ENCODE peak calls at places on chromosomes 13 and 19, in four cellular contexts. E is right lobe of liver, D is heart left ventricle, F is mesendoderm. G is an unnamed sample. For H3K4me1, the result is how much of the 10 kb centered on the place peaks cover.

GRCh38 chr13:35732565-35732964 is 256.1 kb upstream of the MAB21L1 start:
- DNase-seq in E (no peak), D (peak), F (no peak), G (no peak)

GRCh38 chr13:76884571-76885202 is 1.5 kb downstream of the KCTD12 start:
- DNase-seq in E (no peak), D (peak), F (no peak), G (no peak)

GRCh38 chr19:36819130-36819630 is 19.0 kb downstream of the ZNF790 start:
- DNase-seq in E (no peak), D (no peak), F (peak), G (no peak)

GRCh38 chr13:44605275-44605674 is 29.1 kb upstream of the TSC22D1 start:
- DNase-seq in E (no peak), D (no peak), F (no peak), G (no peak)

GRCh38 chr19:45164577-45165335 is 4.0 kb upstream of the NKPD1 start:
- DNase-seq in E (no peak), D (peak), F (peak), G (peak)

GRCh38 chr19:41219924-41220567 is 1.0 kb downstream of the AXL start:
- DNase-seq in E (no peak), D (peak), F (peak), G (peak)

GRCh38 chr13:112001571-112001970 is 65.4 kb upstream of the SOX1 start:
- DNase-seq in E (no peak), D (no peak), F (no peak), G (no peak)

GRCh38 chr13:60397693-60398437 is 845 bp downstream of the TDRD3 start:
- DNase-seq in E (peak), D (peak), F (peak), G (peak)

GRCh38 chr19:45733160-45733810 is at the start of gene MEIOSIN:
- DNase-seq in E (no peak), D (no peak), F (no peak), G (no peak)

GRCh38 chr19:48659768-48660167 is 13.0 kb downstream of the NTN5 start:
- DNase-seq in E (no peak), D (no peak), F (no peak), G (no peak)

DNA sequence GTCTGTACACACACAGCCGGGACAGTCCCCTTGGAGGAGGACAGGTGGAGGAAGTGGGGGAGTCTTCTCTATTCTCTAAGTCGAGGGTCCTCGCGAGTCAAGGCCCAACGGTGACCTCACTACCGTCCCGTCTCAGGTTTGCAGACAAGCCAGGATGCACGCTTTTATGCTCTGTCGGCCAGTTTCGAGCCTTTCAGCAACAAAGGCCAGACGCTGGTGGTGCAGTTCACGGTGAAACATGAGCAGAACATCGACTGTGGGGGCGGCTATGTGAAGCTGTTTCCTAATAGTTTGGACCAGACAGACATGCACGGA is 840 bp downstream of the CALR start:
- DNase-seq in E (peak), D (no peak), F (peak), G (peak)
- H3K4me1 ChIP-seq in E (under half), D (under half), F (under half), G (under half)

GRCh38 chr19:19632661-19633060 is 4.6 kb upstream of the LPAR2 start:
- DNase-seq in E (no peak), D (no peak), F (no peak), G (no peak)

GRCh38 chr19:19634516-19635312 is 6.7 kb upstream of the LPAR2 start:
- DNase-seq in E (no peak), D (no peak), F (no peak), G (no peak)

GRCh38 chr19:19636573-19636972 is 6.9 kb downstream of the GMIP start:
- DNase-seq in E (no peak), D (peak), F (no peak), G (no peak)

GRCh38 chr19:19635313-19635702 is 7.3 kb upstream of the LPAR2 start:
- DNase-seq in E (no peak), D (no peak), F (no peak), G (no peak)

DNA sequence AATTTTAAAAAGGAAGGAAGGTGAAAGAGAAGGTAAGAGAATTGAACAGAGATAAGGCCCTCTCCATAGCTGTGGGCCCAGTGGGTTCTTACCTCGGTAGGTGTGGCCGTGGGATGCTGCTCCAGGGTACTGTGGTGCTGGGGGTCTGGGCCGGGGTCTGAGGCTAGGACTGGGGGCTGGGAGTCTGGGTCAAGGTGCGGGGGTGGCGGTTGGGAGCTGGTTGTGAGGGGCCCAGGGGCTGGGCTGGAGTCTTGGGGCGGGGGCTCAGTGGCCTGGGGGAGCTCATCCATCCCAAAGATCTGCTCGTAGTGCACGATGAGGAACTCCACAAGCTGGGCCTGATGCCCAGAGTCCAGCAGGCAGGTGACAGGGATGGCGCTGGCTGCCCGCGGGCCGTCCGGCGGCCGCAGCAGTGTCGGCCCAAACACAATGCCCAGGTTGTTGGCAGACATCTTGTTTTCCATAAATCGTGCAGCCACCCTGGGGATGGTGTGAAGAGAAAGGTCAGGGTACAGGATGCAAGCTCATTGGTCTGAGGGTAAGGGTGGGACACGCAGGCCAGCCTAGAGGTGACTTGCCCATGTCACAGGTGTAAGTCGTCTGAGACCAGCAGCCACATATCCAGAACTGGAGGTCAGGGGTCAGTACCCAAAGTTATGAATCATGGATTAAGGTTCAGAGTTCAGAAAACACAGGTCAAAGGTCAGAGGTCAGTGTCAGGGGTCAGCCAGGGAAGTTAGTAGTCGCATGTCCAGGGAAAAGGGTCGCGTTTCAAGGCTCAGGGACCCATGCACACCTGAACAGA is 5.9 kb upstream of the LPAR2 start:
- DNase-seq in E (no peak), D (no peak), F (no peak), G (no peak)
- H3K4me1 ChIP-seq in E (under half), D (under half), F (under half), G (under half)

GRCh38 chr13:106488671-106489070 is 46.8 kb downstream of the EFNB2 start:
- DNase-seq in E (no peak), D (no peak), F (peak), G (no peak)
- H3K4me1 ChIP-seq in E (under half), D (under half), F (under half), G (under half)

DNA sequence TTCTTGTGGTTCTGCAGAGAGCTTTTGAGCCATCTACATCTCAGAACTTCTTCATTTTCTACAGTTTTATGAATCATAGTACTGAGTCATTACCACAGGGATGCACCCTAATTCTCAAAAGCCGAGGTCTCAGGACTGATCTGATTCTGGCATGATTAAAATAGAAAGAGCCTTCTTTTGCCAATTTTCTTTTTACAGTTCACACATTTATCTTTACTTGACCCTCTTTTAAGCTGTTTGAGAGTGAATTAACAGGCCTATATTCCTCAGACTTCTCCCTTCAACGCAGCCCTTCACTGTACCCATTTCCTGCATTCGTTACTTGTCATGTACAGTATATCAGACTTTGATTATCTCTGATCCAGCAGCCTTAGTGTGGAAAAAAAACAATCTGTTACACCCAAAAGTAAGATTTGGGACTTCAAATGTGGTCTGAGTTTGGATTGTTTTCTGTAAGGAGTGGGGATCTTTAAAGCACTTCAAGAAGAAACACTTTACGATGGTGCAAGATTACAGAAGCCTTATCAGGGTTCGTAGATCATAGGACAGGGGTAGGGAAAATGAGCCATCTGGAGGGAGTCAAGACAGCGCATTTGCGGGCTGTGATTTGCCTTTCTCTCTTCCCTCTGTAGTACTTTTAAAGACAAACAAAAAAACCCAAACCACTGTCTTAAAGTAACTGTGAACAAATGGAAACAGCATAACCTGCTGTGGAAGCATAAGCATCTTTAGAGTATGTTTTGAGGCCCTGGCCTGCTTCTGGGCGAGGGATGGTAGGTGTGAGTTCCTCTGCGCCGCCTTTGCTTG is 15.3 kb upstream of the GPR183 start:
- DNase-seq in E (no peak), D (no peak), F (peak), G (no peak)
- H3K4me1 ChIP-seq in E (under half), D (under half), F (under half), G (under half)

GRCh38 chr19:1860133-1860775 is 3.1 kb downstream of the KLF16 start:
- DNase-seq in E (peak), D (peak), F (peak), G (peak)

GRCh38 chr19:1860821-1861598 is 2.4 kb downstream of the KLF16 start:
- DNase-seq in E (peak), D (no peak), F (no peak), G (no peak)

GRCh38 chr19:1862068-1862423 is 1.3 kb downstream of the KLF16 start:
- DNase-seq in E (no peak), D (no peak), F (no peak), G (no peak)

GRCh38 chr19:1862424-1863307 is 713 bp downstream of the KLF16 start:
- DNase-seq in E (peak), D (peak), F (peak), G (no peak)

DNA sequence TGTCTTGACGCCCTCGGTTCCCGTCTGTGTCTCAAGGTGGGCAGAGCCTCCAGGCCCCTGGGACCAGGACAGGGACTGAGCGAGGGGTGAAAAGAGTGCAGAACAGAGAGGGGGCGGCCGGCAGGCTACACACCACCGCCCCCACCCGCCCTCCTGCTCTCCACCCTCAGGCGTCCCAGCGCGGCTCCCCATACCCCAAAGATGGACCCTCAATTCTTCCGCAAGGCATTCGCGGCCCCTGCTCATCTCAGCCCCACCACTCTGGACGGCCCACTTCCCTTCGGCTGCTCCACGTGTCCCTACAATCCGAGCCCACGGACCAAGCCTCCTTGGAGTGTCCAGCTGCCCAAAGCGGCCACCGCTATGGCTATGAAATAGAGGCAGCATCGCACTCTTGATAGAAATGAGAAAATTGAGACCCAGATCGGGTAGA is 1.8 kb downstream of the KLF16 start:
- DNase-seq in E (no peak), D (peak), F (no peak), G (no peak)
- H3K4me1 ChIP-seq in E (under half), D (under half), F (under half), G (under half)